ENCODE peak calls at places on chromosomes 11 and 22, in seven cellular contexts. One of them, this sample, is unnamed.
A peak's percentile ranks its signal among the peaks of the same experiment; 100 is the strongest.

GRCh38 chr11:131977854-131978253 is 607.4 kb downstream of the NTM start:
- DNase-seq in effector memory CD4-positive, alpha-beta T cell: no peak
- DNase-seq in activated naive CD4-positive, alpha-beta T cell: no peak
- DNase-seq in pancreas: no peak
- DNase-seq in A549: no peak
- DNase-seq in T47D: no peak
- DNase-seq in T-helper 1 cell: no peak
- DNase-seq in this sample: no peak

GRCh38 chr22:35589071-35589735 is 27.9 kb downstream of the MB start:
- DNase-seq in effector memory CD4-positive, alpha-beta T cell: no peak
- DNase-seq in activated naive CD4-positive, alpha-beta T cell: no peak
- DNase-seq in pancreas: no peak
- DNase-seq in A549: peak; percentile 97
- DNase-seq in T47D: no peak
- DNase-seq in T-helper 1 cell: no peak
- DNase-seq in this sample: no peak

GRCh38 chr11:416757-417621 is 2.2 kb upstream of the SIGIRR start:
- DNase-seq in effector memory CD4-positive, alpha-beta T cell: no peak
- DNase-seq in activated naive CD4-positive, alpha-beta T cell: no peak
- DNase-seq in pancreas: peak; percentile 80
- DNase-seq in A549: no peak
- DNase-seq in T47D: peak; percentile 77
- DNase-seq in T-helper 1 cell: peak; percentile 60
- DNase-seq in this sample: no peak

GRCh38 chr11:32137263-32137662 is 46.4 kb downstream of the RCN1 start:
- DNase-seq in effector memory CD4-positive, alpha-beta T cell: no peak
- DNase-seq in activated naive CD4-positive, alpha-beta T cell: no peak
- DNase-seq in pancreas: no peak
- DNase-seq in A549: peak; percentile 70
- DNase-seq in T47D: no peak
- DNase-seq in T-helper 1 cell: no peak
- DNase-seq in this sample: no peak

GRCh38 chr11:129998107-129998506 is 4.5 kb downstream of the PRDM10 start:
- DNase-seq in effector memory CD4-positive, alpha-beta T cell: no peak
- DNase-seq in activated naive CD4-positive, alpha-beta T cell: no peak
- DNase-seq in pancreas: no peak
- DNase-seq in A549: no peak
- DNase-seq in T47D: no peak
- DNase-seq in T-helper 1 cell: no peak
- DNase-seq in this sample: no peak

GRCh38 chr11:73359930-73360742 is 16.1 kb upstream of the RELT start:
- DNase-seq in effector memory CD4-positive, alpha-beta T cell: no peak
- DNase-seq in activated naive CD4-positive, alpha-beta T cell: no peak
- DNase-seq in pancreas: no peak
- DNase-seq in A549: peak; percentile 43
- DNase-seq in T47D: peak; percentile 61
- DNase-seq in T-helper 1 cell: peak; percentile 24
- DNase-seq in this sample: peak; percentile 29

GRCh38 chr11:27296406-27296994 is 66.5 kb downstream of the CCDC34 start:
- DNase-seq in effector memory CD4-positive, alpha-beta T cell: no peak
- DNase-seq in activated naive CD4-positive, alpha-beta T cell: no peak
- DNase-seq in pancreas: no peak
- DNase-seq in A549: peak; percentile 72
- DNase-seq in T47D: peak; percentile 31
- DNase-seq in T-helper 1 cell: no peak
- DNase-seq in this sample: peak; percentile 44

GRCh38 chr11:66568124-66568916 is at the start of gene CTSF:
- DNase-seq in effector memory CD4-positive, alpha-beta T cell: peak; percentile 48
- DNase-seq in activated naive CD4-positive, alpha-beta T cell: peak; percentile 47
- DNase-seq in pancreas: peak; percentile 87
- DNase-seq in A549: peak; percentile 83
- DNase-seq in T47D: peak; percentile 100
- DNase-seq in T-helper 1 cell: peak; percentile 52
- DNase-seq in this sample: no peak

GRCh38 chr22:49962751-49963646 is 2.4 kb downstream of the PIM3 start:
- DNase-seq in effector memory CD4-positive, alpha-beta T cell: no peak
- DNase-seq in activated naive CD4-positive, alpha-beta T cell: no peak
- DNase-seq in pancreas: peak; percentile 59
- DNase-seq in A549: no peak
- DNase-seq in T47D: no peak
- DNase-seq in T-helper 1 cell: no peak
- DNase-seq in this sample: no peak

GRCh38 chr22:22462813-22463567 is 45.6 kb downstream of the ZNF280B start:
- DNase-seq in effector memory CD4-positive, alpha-beta T cell: no peak
- DNase-seq in activated naive CD4-positive, alpha-beta T cell: no peak
- DNase-seq in pancreas: no peak
- DNase-seq in A549: peak; percentile 30
- DNase-seq in T47D: no peak
- DNase-seq in T-helper 1 cell: no peak
- DNase-seq in this sample: peak; percentile 6

GRCh38 chr11:26741036-26741435 is 19.2 kb upstream of the SLC5A12 start:
- DNase-seq in effector memory CD4-positive, alpha-beta T cell: no peak
- DNase-seq in activated naive CD4-positive, alpha-beta T cell: no peak
- DNase-seq in pancreas: no peak
- DNase-seq in A549: no peak
- DNase-seq in T47D: no peak
- DNase-seq in T-helper 1 cell: no peak
- DNase-seq in this sample: no peak

GRCh38 chr11:83583953-83584352 is 297.8 kb upstream of the CCDC90B start:
- DNase-seq in effector memory CD4-positive, alpha-beta T cell: no peak
- DNase-seq in activated naive CD4-positive, alpha-beta T cell: no peak
- DNase-seq in pancreas: no peak
- DNase-seq in A549: no peak
- DNase-seq in T47D: no peak
- DNase-seq in T-helper 1 cell: peak; percentile 36
- DNase-seq in this sample: no peak

GRCh38 chr22:44355688-44356070 is 42.9 kb upstream of the SHISAL1 start:
- DNase-seq in effector memory CD4-positive, alpha-beta T cell: no peak
- DNase-seq in activated naive CD4-positive, alpha-beta T cell: no peak
- DNase-seq in pancreas: no peak
- DNase-seq in A549: no peak
- DNase-seq in T47D: no peak
- DNase-seq in T-helper 1 cell: no peak
- DNase-seq in this sample: no peak

GRCh38 chr11:72864692-72865655 is 50.8 kb downstream of the ATG16L2 start:
- DNase-seq in effector memory CD4-positive, alpha-beta T cell: no peak
- DNase-seq in activated naive CD4-positive, alpha-beta T cell: no peak
- DNase-seq in pancreas: no peak
- DNase-seq in A549: no peak
- DNase-seq in T47D: no peak
- DNase-seq in T-helper 1 cell: no peak
- DNase-seq in this sample: no peak

GRCh38 chr22:31970490-31971444 is 26.4 kb downstream of the YWHAH start:
- DNase-seq in effector memory CD4-positive, alpha-beta T cell: peak; percentile 83
- DNase-seq in activated naive CD4-positive, alpha-beta T cell: peak; percentile 80
- DNase-seq in pancreas: peak; percentile 83
- DNase-seq in A549: peak; percentile 75
- DNase-seq in T47D: peak; percentile 72
- DNase-seq in T-helper 1 cell: peak; percentile 79
- DNase-seq in this sample: peak; percentile 31

GRCh38 chr11:134039726-134040385 is 29.0 kb upstream of the JAM3 start:
- DNase-seq in effector memory CD4-positive, alpha-beta T cell: no peak
- DNase-seq in activated naive CD4-positive, alpha-beta T cell: no peak
- DNase-seq in pancreas: no peak
- DNase-seq in A549: no peak
- DNase-seq in T47D: no peak
- DNase-seq in T-helper 1 cell: no peak
- DNase-seq in this sample: no peak

GRCh38 chr11:61551630-61552029 is 29.2 kb downstream of the SYT7 start:
- DNase-seq in effector memory CD4-positive, alpha-beta T cell: no peak
- DNase-seq in activated naive CD4-positive, alpha-beta T cell: no peak
- DNase-seq in pancreas: no peak
- DNase-seq in A549: peak; percentile 42
- DNase-seq in T47D: no peak
- DNase-seq in T-helper 1 cell: no peak
- DNase-seq in this sample: no peak

GRCh38 chr11:103624708-103625623 is 411.5 kb upstream of the DDI1 start:
- DNase-seq in effector memory CD4-positive, alpha-beta T cell: no peak
- DNase-seq in activated naive CD4-positive, alpha-beta T cell: no peak
- DNase-seq in pancreas: no peak
- DNase-seq in A549: peak; percentile 97
- DNase-seq in T47D: no peak
- DNase-seq in T-helper 1 cell: no peak
- DNase-seq in this sample: no peak

GRCh38 chr22:42194953-42195352 is 64.3 kb upstream of the CYP2D6 start:
- DNase-seq in effector memory CD4-positive, alpha-beta T cell: no peak
- DNase-seq in activated naive CD4-positive, alpha-beta T cell: no peak
- DNase-seq in pancreas: no peak
- DNase-seq in A549: no peak
- DNase-seq in T47D: no peak
- DNase-seq in T-helper 1 cell: no peak
- DNase-seq in this sample: no peak

GRCh38 chr11:27485930-27486773 is 13.6 kb upstream of the LGR4 start:
- DNase-seq in effector memory CD4-positive, alpha-beta T cell: no peak
- DNase-seq in activated naive CD4-positive, alpha-beta T cell: no peak
- DNase-seq in pancreas: no peak
- DNase-seq in A549: peak; percentile 71
- DNase-seq in T47D: no peak
- DNase-seq in T-helper 1 cell: peak; percentile 42
- DNase-seq in this sample: peak; percentile 54

GRCh38 chr11:61907282-61907681 is 10.1 kb downstream of the RAB3IL1 start:
- DNase-seq in effector memory CD4-positive, alpha-beta T cell: no peak
- DNase-seq in activated naive CD4-positive, alpha-beta T cell: no peak
- DNase-seq in pancreas: no peak
- DNase-seq in A549: no peak
- DNase-seq in T47D: no peak
- DNase-seq in T-helper 1 cell: no peak
- DNase-seq in this sample: no peak

GRCh38 chr11:47376543-47377371 is 1.6 kb downstream of the SPI1 start:
- DNase-seq in effector memory CD4-positive, alpha-beta T cell: no peak
- DNase-seq in activated naive CD4-positive, alpha-beta T cell: no peak
- DNase-seq in pancreas: no peak
- DNase-seq in A549: no peak
- DNase-seq in T47D: no peak
- DNase-seq in T-helper 1 cell: no peak
- DNase-seq in this sample: no peak

GRCh38 chr11:44134625-44135024 is 39.1 kb downstream of the EXT2 start:
- DNase-seq in effector memory CD4-positive, alpha-beta T cell: no peak
- DNase-seq in activated naive CD4-positive, alpha-beta T cell: no peak
- DNase-seq in pancreas: no peak
- DNase-seq in A549: no peak
- DNase-seq in T47D: no peak
- DNase-seq in T-helper 1 cell: no peak
- DNase-seq in this sample: no peak